ENCODE peak calls at places on chromosomes 3 and 15, in four cellular contexts. W is tibial artery, Y is HCT116, Z is aorta. M is an unnamed sample. For H3K4me1, the result is how much of the 10 kb centered on the place peaks cover.

GRCh38 chr15:74400915-74401757 is 32.6 kb downstream of the SEMA7A start:
- DNase-seq in W (no peak), Y (no peak), Z (no peak), M (no peak)

GRCh38 chr15:58760385-58761009 is 10.6 kb upstream of the MINDY2 start:
- DNase-seq in W (no peak), Y (no peak), Z (no peak), M (no peak)

GRCh38 chr3:69181592-69182211 is 59.3 kb upstream of the LMOD3 start:
- DNase-seq in W (no peak), Y (no peak), Z (no peak), M (no peak)

GRCh38 chr15:30906366-30906765 is 2.7 kb downstream of the FAN1 start:
- DNase-seq in W (no peak), Y (no peak), Z (no peak), M (no peak)

GRCh38 chr3:127694467-127695215 is 21.9 kb downstream of the ABTB1 start:
- DNase-seq in W (peak), Y (peak), Z (peak), M (peak)

GRCh38 chr3:153626158-153626557 is 464.1 kb downstream of the RAP2B start:
- DNase-seq in W (no peak), Y (no peak), Z (no peak), M (no peak)

GRCh38 chr3:177665122-177665808 is 468.0 kb upstream of the TBL1XR1 start:
- DNase-seq in W (no peak), Y (no peak), Z (no peak), M (no peak)

GRCh38 chr15:40343512-40343911 is 2.8 kb upstream of the CCDC9B start:
- DNase-seq in W (peak), Y (no peak), Z (peak), M (no peak)

GRCh38 chr3:71208273-71209095 is 375.0 kb downstream of the FOXP1 start:
- DNase-seq in W (no peak), Y (no peak), Z (no peak), M (no peak)

GRCh38 chr3:119681279-119681678 is 4.1 kb upstream of the COX17 start:
- DNase-seq in W (no peak), Y (peak), Z (no peak), M (peak)

GRCh38 chr15:75200765-75201608 is 695 bp upstream of the C15orf39 start:
- DNase-seq in W (peak), Y (peak), Z (peak), M (peak)

GRCh38 chr3:179432021-179432420 is 19.2 kb downstream of the GNB4 start:
- DNase-seq in W (no peak), Y (no peak), Z (peak), M (no peak)

GRCh38 chr3:42749025-42749752 is 23.9 kb downstream of the CCDC13 start:
- DNase-seq in W (peak), Y (no peak), Z (no peak), M (no peak)

GRCh38 chr3:149352556-149352955 is 19.1 kb upstream of the TM4SF18 start:
- DNase-seq in W (peak), Y (peak), Z (peak), M (no peak)

GRCh38 chr3:65597225-65597951 is 441.3 kb downstream of the MAGI1 start:
- DNase-seq in W (no peak), Y (no peak), Z (no peak), M (no peak)

GRCh38 chr3:55017876-55018275 is 90.0 kb upstream of the LRTM1 start:
- DNase-seq in W (no peak), Y (no peak), Z (no peak), M (no peak)

GRCh38 chr3:151203053-151203420 is at the start of gene GPR171:
- DNase-seq in W (no peak), Y (no peak), Z (no peak), M (peak)

GRCh38 chr3:140933552-140933951 is 8.1 kb upstream of the SLC25A36 start:
- DNase-seq in W (no peak), Y (no peak), Z (no peak), M (no peak)

GRCh38 chr3:33075996-33076395 is 20.9 kb downstream of the GLB1 start:
- DNase-seq in W (no peak), Y (no peak), Z (no peak), M (no peak)

GRCh38 chr15:101258238-101259144 is 6.6 kb upstream of the CHSY1 start:
- DNase-seq in W (no peak), Y (peak), Z (peak), M (peak)

GRCh38 chr3:7929319-7929889 is 572.2 kb upstream of the LMCD1 start:
- DNase-seq in W (no peak), Y (no peak), Z (no peak), M (no peak)

GRCh38 chr3:161405836-161406235 is 34.5 kb upstream of the SPTSSB start:
- DNase-seq in W (no peak), Y (no peak), Z (no peak), M (no peak)

GRCh38 chr15:54014067-54014466 is 35.8 kb downstream of the UNC13C start:
- DNase-seq in W (no peak), Y (no peak), Z (no peak), M (no peak)

GRCh38 chr3:138950006-138950644 is 3.1 kb downstream of the FOXL2NB start:
- DNase-seq in W (no peak), Y (no peak), Z (no peak), M (no peak)

GRCh38 chr3:55090310-55090709 is 162.5 kb upstream of the LRTM1 start:
- DNase-seq in W (no peak), Y (no peak), Z (no peak), M (no peak)

DNA sequence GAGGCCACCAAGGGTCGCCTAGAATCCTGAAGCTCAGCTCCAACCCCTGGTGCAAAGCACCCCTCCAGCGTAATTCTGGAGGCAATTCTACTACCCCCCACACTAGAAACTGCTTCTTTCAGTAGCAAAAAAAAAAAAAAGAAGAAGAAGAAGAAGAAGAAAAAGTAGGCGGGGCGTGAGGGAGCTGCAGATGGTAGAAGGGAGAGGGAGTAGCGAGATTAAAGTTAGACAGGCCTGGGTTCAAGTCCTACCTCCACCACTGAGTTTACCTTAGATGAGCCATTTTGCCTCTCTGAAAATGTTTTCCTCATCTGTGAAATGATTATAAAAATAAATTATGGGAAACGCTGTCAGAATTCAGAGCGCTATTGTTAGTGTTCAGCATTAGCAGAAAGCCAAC is 913 bp downstream of the FAM174B start:
- DNase-seq in W (no peak), Y (no peak), Z (no peak), M (no peak)
- H3K4me3 ChIP-seq in W (peak), Y (no peak), Z (no peak), M (no peak)

GRCh38 chr15:77540346-77541060 is 92.2 kb downstream of the LINGO1 start:
- DNase-seq in W (peak), Y (no peak), Z (no peak), M (no peak)

GRCh38 chr15:77537006-77537405 is 95.7 kb downstream of the LINGO1 start:
- DNase-seq in W (peak), Y (no peak), Z (no peak), M (no peak)

GRCh38 chr15:77538011-77538410 is 94.7 kb downstream of the LINGO1 start:
- DNase-seq in W (peak), Y (no peak), Z (no peak), M (no peak)

GRCh38 chr15:77541421-77542181 is 91.1 kb downstream of the LINGO1 start:
- DNase-seq in W (peak), Y (no peak), Z (peak), M (no peak)

DNA sequence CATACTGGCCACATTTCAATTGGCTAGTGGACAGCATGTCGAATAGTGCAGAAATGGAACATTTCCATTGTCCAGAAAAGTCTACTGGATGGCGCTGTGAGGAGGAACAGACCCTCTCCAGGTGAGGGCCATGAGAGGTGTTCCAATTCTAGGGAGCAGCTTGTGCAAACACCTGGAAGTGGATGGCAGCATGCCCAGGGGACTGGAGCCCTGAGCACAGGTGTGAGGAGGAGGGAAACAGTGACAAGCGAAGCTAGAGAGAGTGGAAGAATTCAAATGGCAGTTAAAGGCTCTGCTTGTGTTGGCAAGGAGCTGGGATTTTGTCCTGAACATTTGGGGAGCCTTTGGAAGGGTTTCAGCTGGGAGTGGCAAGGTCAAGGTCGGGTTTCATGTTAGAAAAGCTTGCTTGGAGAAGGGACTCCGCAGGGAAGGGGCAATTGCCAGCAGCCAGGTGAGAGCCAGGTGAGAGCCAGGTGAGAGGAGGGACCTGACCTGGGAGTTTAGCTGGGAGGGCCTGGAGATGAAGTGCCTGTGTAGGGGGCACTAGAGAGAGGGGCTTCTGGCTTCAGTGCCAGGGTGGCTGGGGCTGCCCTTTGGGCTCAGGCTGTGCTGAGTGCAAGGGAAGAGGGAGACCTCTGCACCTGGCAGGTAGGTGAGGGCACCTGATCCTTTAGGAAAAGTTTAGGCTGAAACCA is 93.8 kb downstream of the LINGO1 start:
- DNase-seq in W (peak), Y (no peak), Z (no peak), M (no peak)
- H3K4me1 ChIP-seq in W (under half), Y (under half), Z (under half), M (under half)

GRCh38 chr3:109994853-109995252 is 657.5 kb upstream of the DPPA4 start:
- DNase-seq in W (no peak), Y (peak), Z (no peak), M (no peak)
- H3K27ac ChIP-seq in W (no peak), Y (no peak), Z (no peak), M (no peak)

DNA sequence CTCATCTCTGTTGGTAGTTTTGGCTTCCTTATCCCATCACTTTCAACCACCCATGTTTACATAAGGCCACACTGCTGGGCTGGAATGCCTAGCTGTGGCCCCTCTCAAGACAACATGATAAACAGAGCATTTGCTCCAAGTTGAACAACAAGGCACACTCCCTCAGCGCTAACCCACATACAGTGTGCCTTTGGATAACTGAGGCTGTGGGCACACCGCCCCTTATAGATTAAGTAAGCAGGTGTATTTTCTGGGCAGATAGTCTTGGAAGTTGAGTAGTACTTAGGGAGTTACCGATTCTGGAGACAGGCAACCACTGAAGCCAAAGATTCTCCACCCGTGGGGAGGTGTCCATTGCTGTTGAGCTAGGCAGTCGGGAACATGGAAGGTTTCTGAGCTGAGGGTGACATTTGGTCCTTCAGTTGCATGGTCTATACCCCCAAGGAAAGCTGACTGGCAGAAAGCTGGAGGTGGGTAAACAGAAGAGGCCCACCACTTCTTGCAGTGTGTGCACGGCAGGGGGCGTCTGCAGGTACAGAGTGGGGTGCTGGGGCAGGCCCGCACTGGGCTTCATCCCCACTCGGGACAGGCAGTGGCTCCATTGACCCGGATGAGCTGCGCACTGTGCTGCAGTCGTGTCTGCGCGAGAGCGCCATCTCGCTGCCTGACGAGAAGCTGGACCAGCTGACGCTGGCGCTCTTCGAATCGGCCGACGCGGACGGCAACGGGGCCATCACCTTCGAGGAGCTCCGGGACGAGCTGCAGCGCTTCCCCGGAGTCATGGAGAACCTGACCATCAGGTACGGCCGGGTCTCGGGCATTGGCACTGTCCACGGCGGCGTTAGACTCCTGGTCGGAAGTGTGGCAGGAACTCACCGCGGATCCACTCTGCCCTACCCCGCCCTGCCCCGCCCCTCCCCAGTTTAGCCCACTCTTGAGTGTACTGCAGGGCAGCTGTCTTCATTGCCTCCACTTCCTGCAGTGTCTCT is 16.8 kb downstream of the NOX5 start:
- DNase-seq in W (no peak), Y (peak), Z (peak), M (no peak)
- H3K4me3 ChIP-seq in W (no peak), Y (peak), Z (no peak), M (peak)

DNA sequence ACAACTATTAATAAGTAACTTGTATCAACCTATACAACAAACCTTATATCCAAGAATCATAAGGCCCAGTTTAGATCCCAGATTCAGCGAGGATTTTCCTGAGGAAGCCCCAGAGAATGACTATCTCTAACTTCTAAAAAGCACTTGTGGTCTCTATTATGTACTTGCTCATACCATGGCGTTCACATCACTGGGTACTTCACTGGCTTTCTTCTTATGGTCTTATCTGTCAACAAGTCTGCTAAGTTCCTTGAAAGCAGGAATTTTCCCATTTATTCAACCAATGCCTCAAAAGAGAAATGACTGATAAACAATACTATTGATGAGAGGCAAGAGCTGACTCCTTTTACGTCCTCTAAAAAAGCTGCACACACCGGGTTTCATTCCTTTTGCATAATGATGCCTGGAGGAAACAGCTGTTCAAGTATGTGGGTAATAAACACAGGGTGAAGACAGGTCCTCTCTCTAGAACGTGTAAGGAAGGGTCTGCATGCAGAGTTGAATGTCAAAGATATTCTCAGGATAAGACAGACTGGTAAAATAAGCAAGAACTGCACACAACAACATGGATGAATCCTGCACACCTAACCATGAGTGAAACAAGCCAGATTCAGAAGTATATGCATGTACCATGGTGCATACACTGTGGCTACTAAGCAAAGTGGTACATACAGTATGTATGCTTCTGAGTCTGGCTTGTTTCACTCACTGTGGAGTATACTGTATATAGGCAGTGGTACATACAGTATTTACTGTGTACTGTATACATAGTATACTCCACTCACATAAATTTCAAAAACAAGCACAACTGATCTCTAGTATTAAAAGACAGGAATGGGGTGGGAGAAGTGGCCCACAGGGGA is 408.7 kb downstream of the SHQ1 start:
- DNase-seq in W (no peak), Y (no peak), Z (no peak), M (no peak)
- H3K4me1 ChIP-seq in W (under half), Y (under half), Z (under half), M (under half)

DNA sequence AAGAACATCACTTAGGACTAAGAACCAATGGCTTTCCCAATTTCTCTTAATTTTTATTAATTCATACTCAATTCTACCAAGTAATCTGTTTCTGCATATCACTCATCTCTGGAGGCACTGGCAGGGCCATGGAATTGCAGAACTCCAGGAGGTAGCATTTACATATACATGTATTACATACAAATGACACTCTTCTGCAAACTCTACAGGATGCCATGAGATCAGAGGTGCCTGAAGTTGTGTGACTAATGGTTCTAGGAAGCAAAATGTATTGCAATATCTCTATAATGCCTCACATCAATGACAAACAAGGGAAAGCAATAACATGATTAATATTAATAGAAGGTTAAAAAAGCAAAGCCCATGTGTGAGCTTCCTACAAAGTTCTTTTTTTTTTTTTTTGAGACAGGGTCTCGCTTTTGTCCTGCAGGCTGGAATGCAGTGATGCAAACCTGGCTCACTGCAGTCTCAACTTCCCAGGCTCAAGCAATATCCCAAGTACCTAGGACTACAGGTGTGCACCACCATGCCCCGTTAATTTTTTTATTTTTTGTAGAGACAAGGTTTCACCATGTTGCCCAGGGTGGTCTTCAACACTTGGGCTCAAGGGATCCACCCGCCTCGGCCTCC is 33.0 kb downstream of the DENND6A start:
- DNase-seq in W (no peak), Y (no peak), Z (no peak), M (no peak)
- H3K27ac ChIP-seq in W (no peak), Y (no peak), Z (no peak), M (no peak)

DNA sequence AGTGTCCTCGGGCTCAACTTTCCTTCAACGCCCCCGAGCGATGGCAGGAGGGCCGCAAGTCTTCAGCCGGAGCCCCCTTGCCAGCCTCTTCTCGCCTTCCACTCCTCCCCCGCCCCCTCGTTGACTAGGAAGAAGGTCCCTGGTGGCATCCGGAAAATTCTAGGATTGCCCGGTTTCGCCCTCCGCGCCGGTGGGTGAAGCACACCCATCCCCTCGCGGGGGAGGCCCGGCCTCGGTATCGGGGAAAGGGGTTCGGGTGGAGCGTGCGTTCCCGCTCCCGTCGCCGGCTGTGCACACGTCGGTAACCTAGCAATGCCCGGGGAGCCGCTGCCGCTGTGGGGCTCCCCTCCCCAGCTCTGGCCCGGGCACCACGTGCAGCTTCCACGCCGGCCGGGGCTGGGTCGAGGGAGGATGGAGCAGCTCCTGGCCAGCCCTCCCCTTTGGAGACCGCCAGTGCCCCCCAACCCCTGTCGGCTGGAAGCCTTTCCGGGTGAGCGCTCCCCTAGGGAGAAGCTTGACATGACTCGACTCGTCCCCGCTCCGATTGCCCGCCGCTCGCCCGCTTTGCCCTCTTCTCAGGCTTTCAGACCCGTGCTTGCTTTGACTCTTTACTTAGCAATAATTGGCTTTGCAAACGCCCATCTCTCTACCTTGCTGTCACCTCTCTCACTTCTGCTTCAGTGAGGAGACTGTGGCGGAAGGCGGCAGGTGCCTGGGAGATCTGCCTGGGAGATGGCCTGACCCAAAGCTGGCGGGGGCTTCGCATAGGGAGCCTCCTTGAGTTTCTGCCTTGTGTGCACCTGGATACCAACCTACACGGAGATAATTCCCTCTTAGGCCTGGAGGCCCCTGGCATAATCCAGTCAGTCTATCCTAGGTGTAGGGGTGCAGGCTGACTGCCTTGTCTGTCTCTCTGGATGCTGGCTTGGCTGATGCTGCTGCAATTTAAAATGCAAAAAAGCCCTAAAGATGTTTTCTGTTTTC is 1.4 kb downstream of the CACNA1D start:
- DNase-seq in W (no peak), Y (no peak), Z (no peak), M (no peak)
- H3K4me3 ChIP-seq in W (peak), Y (no peak), Z (no peak), M (no peak)